ENCODE peak calls at places on chromosomes 6 and 20, in eight cellular contexts. Y is PC-9, G is uterus, E is heart right ventricle, D is SK-N-SH, L is ascending aorta, X is right lobe of liver, C is AG04450. V is an unnamed sample.

GRCh38 chr20:19864130-19864529 is 106.1 kb downstream of the RIN2 start:
- DNase-seq in D (no peak), L (no peak), E (no peak), X (no peak), G (no peak), Y (no peak), C (no peak), V (no peak)

GRCh38 chr6:100427452-100427851 is 37.3 kb downstream of the SIM1 start:
- DNase-seq in X (no peak), L (no peak), E (no peak), C (no peak), G (no peak), Y (no peak), D (no peak), V (no peak)

GRCh38 chr20:1838479-1839279 is 56.5 kb upstream of the SIRPA start:
- DNase-seq in G (no peak), C (no peak), Y (no peak), D (peak), E (no peak), L (no peak), X (no peak), V (no peak)

GRCh38 chr6:18528084-18528743 is 141.1 kb downstream of the RNF144B start:
- DNase-seq in C (no peak), D (peak), X (no peak), L (no peak), Y (no peak), G (no peak), E (no peak), V (no peak)

GRCh38 chr6:1388081-1388926 is 1.1 kb upstream of the FOXF2 start:
- DNase-seq in G (no peak), C (no peak), D (no peak), E (no peak), Y (no peak), X (no peak), L (no peak), V (no peak)

GRCh38 chr6:119071576-119071975 is 6.9 kb downstream of the FAM184A start:
- DNase-seq in L (no peak), Y (no peak), C (no peak), D (no peak), G (no peak), E (no peak), X (peak), V (no peak)

GRCh38 chr20:10322073-10323012 is 103.7 kb downstream of the SNAP25 start:
- DNase-seq in X (no peak), E (no peak), C (no peak), L (no peak), D (peak), Y (no peak), G (no peak), V (no peak)

GRCh38 chr6:25172819-25173218 is 106.4 kb upstream of the CARMIL1 start:
- DNase-seq in E (no peak), G (no peak), C (peak), Y (peak), L (no peak), D (no peak), X (no peak), V (peak)

GRCh38 chr6:55664581-55665223 is 85.7 kb upstream of the HMGCLL1 start:
- DNase-seq in D (no peak), X (no peak), Y (no peak), C (no peak), L (no peak), E (no peak), G (no peak), V (no peak)

GRCh38 chr6:168915855-168916254 is 337.8 kb downstream of the THBS2 start:
- DNase-seq in C (no peak), X (no peak), L (no peak), E (no peak), G (no peak), Y (no peak), D (no peak), V (no peak)

GRCh38 chr6:160395187-160395586 is 47.0 kb downstream of the SLC22A3 start:
- DNase-seq in E (no peak), D (no peak), C (no peak), G (no peak), L (no peak), X (no peak), Y (no peak), V (no peak)

GRCh38 chr6:160393966-160394653 is 45.9 kb downstream of the SLC22A3 start:
- DNase-seq in G (no peak), Y (no peak), L (no peak), E (no peak), D (no peak), X (no peak), C (no peak), V (no peak)

GRCh38 chr6:160400426-160400825 is 52.2 kb downstream of the SLC22A3 start:
- DNase-seq in E (no peak), X (no peak), L (no peak), G (no peak), C (no peak), D (no peak), Y (no peak), V (peak)

GRCh38 chr6:160394654-160395035 is 46.5 kb downstream of the SLC22A3 start:
- DNase-seq in C (no peak), G (no peak), X (peak), D (no peak), E (no peak), Y (no peak), L (no peak), V (no peak)

DNA sequence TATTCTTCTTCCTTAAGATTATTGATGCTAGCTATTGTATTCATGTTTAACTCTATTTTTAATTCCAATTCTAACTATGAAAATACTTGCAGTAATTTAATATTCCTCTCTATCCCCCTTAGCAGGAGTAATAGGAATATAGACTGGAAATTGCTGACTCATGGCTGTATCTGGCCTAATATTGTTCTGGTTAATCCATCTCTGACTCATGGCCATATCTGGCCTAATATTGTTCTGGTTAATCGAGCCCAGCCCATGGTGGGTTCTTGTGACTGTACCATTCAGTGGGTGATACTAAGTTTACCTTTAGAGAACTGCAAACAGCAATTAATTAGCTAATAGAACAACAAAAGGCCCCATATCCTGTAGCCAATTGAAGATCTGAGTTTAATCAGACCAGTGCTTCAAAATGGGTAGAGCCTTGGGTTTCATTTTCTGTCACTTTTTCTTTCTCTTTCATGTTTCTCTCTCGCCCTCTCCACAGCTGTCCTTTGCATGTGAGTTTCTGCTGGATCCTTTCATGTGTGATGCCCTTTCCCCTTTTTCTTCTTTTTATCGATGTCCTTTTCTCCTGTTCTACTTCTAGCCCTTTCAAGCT is 50.6 kb downstream of the SLC22A3 start:
- DNase-seq in X (no peak), L (no peak), Y (no peak), G (no peak), D (no peak), C (no peak), E (no peak), V (peak)
- H3K27ac ChIP-seq in X (no peak), L (peak), Y (no peak), G (no peak), D (no peak), C (no peak), E (no peak), V (no peak)

GRCh38 chr6:5325173-5325572 is 63.9 kb downstream of the FARS2 start:
- DNase-seq in E (no peak), Y (no peak), C (no peak), X (no peak), L (no peak), G (no peak), D (no peak), V (no peak)
- TF ChIP-seq CTCF in E (no peak), Y (no peak), C (no peak), X (no peak), L (no peak), G (no peak), D (no peak), V (no peak)

GRCh38 chr6:28334272-28335039 is 1.5 kb downstream of the ZSCAN31 start:
- DNase-seq in X (no peak), Y (no peak), D (no peak), C (no peak), E (no peak), G (no peak), L (no peak), V (no peak)

GRCh38 chr6:28335040-28335563 is 846 bp downstream of the ZSCAN31 start:
- DNase-seq in G (no peak), L (peak), X (no peak), Y (no peak), C (no peak), E (no peak), D (no peak), V (no peak)

GRCh38 chr6:28336284-28337024 is 506 bp upstream of the ZSCAN31 start:
- DNase-seq in Y (no peak), G (no peak), X (no peak), E (no peak), L (no peak), C (no peak), D (peak), V (peak)

GRCh38 chr6:28335564-28336283 is at the start of gene ZSCAN31:
- DNase-seq in G (peak), C (peak), X (peak), D (peak), Y (peak), L (peak), E (peak), V (peak)

DNA sequence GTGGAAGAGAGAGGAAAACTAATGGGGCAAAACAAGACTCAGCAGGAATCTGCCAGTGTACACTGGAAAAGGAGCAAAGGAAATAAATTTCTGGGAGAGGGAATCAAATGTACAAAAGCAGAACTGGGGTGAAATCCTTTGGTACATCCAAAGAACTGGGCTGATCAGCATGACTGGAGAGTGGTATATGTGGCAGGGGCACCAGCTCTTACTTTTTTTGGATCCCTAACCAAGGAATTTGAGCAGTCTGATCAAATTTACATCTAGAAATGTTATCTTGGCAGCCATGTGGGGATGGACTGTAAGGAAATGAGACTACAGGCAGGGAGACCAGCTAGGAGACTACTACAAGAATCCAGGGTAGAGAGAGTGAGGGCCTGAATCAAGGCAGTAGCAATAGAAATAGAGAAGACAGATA is 1.2 kb upstream of the ZSCAN31 start:
- DNase-seq in E (no peak), Y (no peak), D (no peak), C (no peak), G (no peak), X (no peak), L (no peak), V (no peak)
- H3K4me3 ChIP-seq in E (peak), Y (peak), D (peak), C (peak), G (peak), X (no peak), L (peak), V (no peak)

GRCh38 chr6:11770546-11771466 is 7.8 kb downstream of the ADTRP start:
- DNase-seq in D (peak), E (peak), X (peak), C (peak), L (peak), G (peak), Y (peak), V (peak)

GRCh38 chr6:11771473-11772048 is 7.0 kb downstream of the ADTRP start:
- DNase-seq in C (no peak), D (no peak), X (no peak), L (no peak), E (no peak), Y (no peak), G (no peak), V (peak)

GRCh38 chr6:11769816-11770545 is 8.6 kb downstream of the ADTRP start:
- DNase-seq in L (no peak), Y (peak), G (no peak), D (no peak), E (no peak), X (no peak), C (no peak), V (no peak)

GRCh38 chr6:11767458-11767857 is 11.1 kb downstream of the ADTRP start:
- DNase-seq in D (no peak), X (no peak), E (no peak), C (no peak), G (no peak), Y (no peak), L (no peak), V (no peak)

DNA sequence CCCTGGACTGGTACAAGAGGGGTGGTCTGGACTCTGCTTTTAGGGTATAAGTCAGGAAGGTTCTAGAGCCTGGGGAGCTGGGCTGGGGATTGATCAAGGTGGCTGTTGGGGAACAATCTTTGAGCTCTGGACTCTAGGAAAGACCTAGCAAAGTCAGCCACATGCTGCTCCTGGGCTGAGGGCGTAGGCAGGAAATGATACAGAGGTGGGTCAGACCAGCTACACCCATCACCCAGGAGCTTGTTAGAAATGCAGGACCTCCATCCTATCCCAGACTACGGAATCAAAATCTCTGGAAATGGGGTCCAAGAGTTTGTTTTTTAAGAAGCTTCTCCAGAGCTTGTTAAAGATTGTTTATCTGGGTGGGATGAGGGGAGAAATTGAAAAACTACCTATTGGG is 9.4 kb downstream of the ADTRP start:
- DNase-seq in C (no peak), D (no peak), E (no peak), Y (no peak), L (no peak), G (no peak), X (no peak), V (peak)
- H3K27ac ChIP-seq in C (peak), D (peak), E (no peak), Y (peak), L (peak), G (no peak), X (no peak), V (peak)

GRCh38 chr6:41675176-41675767 is 37.0 kb downstream of the MDFI start:
- DNase-seq in Y (no peak), G (no peak), D (peak), X (no peak), E (no peak), L (no peak), C (no peak), V (no peak)
- TF ChIP-seq CTCF in Y (no peak), G (no peak), D (no peak), X (no peak), E (no peak), L (no peak), C (no peak), V (no peak)